ENCODE peak calls at places on chromosomes 16 and 17, in five cellular contexts. R, W, E, V and D are unnamed samples.
A peak's percentile ranks its signal among the peaks of the same experiment; 100 is the strongest.

GRCh38 chr17:82330322-82331239 is 3.0 kb downstream of the SECTM1 start:
- DNase-seq in R (no peak), W (no peak), E (peak; percentile 67), V (no peak), D (peak; percentile 49)

GRCh38 chr17:73683788-73684582 is 39.7 kb upstream of the SDK2 start:
- DNase-seq in R (no peak), W (no peak), E (no peak), V (no peak), D (no peak)

GRCh38 chr17:73105448-73105847 is 13.0 kb upstream of the SLC39A11 start:
- DNase-seq in R (no peak), W (no peak), E (no peak), V (no peak), D (no peak)

GRCh38 chr17:49577651-49577935 is 1.9 kb downstream of the NXPH3 start:
- DNase-seq in R (no peak), W (no peak), E (no peak), V (no peak), D (no peak)

GRCh38 chr17:31339906-31340661 is 18.7 kb upstream of the EVI2A start:
- DNase-seq in R (no peak), W (no peak), E (peak; percentile 90), V (no peak), D (peak; percentile 72)

GRCh38 chr17:60354223-60354622 is 37.7 kb downstream of the USP32 start:
- DNase-seq in R (no peak), W (no peak), E (peak; percentile 85), V (no peak), D (peak; percentile 86)

GRCh38 chr17:76598004-76598439 is 12.4 kb upstream of the ST6GALNAC2 start:
- DNase-seq in R (no peak), W (no peak), E (no peak), V (no peak), D (no peak)

GRCh38 chr17:38352245-38353083 is 820 bp downstream of the SOCS7 start:
- DNase-seq in R (no peak), W (no peak), E (no peak), V (peak; percentile 61), D (peak; percentile 52)

GRCh38 chr17:8384801-8385335 is 1.9 kb upstream of the RPL26 start:
- DNase-seq in R (no peak), W (peak; percentile 58), E (peak; percentile 93), V (peak; percentile 87), D (peak; percentile 95)
- H4K8ac ChIP-seq in R (no peak overlapping the region), W (peak overlapping the region; percentile 3), E (peak overlapping the region; percentile 38), V (no peak overlapping the region), D (peak overlapping the region; percentile 89)

DNA sequence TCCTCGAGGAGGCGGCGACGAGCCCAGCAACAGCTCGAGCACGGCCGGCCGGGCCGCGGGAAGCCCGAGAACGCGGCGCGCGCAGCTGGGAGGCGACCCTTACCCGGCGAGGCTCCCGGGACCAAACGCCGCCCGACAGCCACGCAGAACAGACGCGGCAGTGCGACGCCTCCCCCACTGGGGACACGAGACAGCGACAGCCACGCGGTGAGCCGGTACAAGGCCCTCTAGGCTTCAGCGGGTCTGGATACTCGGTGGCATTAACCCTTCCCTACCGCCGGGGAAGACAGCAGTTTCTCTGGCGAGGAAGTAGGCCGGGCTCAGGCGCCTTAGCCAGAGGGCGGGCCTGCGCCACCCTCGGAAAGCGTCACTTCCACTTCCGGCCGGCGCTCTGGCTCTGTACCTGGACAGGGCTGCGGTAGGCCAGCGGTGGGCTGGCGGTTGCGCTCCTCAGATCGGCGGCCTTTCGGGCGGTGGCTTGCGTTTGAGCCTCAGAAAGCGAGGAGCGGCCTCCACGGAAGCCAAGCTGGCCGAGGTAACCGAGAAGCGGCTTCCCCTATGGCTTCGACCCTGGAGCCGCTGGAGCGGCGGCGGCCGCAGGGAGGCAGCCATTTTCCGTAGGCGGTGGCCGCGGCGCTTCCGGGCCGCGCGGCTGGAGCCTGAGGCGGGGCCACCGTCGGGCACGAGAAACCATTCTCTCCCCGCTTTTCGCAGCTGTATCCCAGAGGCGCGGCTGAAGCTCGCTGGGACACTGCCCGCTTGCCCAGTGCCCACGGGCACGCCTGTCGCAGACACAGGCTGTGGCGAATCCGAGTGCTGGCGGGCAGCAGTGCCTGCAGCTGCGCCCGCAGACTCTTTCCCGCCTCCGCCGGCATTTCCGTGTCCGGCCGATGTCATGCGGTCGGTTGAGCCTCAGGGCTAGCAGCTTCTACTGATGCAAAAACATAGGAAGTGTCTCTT is at the start of the genes TIGD7 and ZNF75A:
- DNase-seq in R (peak; percentile 75), W (peak; percentile 66), E (peak; percentile 88), V (peak; percentile 92), D (peak; percentile 90)
- H4K8ac ChIP-seq in R (no peak within 1 kb of the TSS), W (peak within 1 kb of the TSS; percentile 99), E (peak within 1 kb of the TSS; percentile 93), V (no peak within 1 kb of the TSS), D (peak within 1 kb of the TSS; percentile 100)

DNA sequence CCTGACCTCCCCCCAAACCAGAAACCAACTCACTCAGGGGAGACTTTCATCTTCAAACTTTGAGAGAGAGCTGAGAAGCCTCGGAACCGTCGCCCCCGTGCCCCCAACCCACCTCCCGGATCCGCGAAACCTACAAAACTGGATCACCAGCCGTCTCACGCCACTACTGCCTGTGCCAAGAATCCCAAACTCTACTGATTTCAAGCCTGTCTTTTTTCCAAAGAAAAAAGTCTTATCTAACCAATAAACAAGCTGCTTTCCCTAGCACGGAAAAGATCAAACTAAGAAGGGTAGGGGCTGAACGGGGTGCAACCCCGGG is 2.0 kb downstream of the AXIN2 start:
- DNase-seq in R (no peak), W (no peak), E (no peak), V (no peak), D (no peak)
- H4K8ac ChIP-seq in R (no peak overlapping the region), W (no peak overlapping the region), E (no peak overlapping the region), V (no peak overlapping the region), D (no peak overlapping the region)

GRCh38 chr17:27293898-27294688 is at the start of gene WSB1:
- DNase-seq in R (peak; percentile 86), W (peak; percentile 47), E (peak; percentile 89), V (peak; percentile 95), D (peak; percentile 91)
- H4K8ac ChIP-seq in R (peak within 1 kb of the TSS; percentile 89), W (peak within 1 kb of the TSS; percentile 99), E (peak within 1 kb of the TSS; percentile 97), V (no peak within 1 kb of the TSS), D (peak within 1 kb of the TSS; percentile 93)

DNA sequence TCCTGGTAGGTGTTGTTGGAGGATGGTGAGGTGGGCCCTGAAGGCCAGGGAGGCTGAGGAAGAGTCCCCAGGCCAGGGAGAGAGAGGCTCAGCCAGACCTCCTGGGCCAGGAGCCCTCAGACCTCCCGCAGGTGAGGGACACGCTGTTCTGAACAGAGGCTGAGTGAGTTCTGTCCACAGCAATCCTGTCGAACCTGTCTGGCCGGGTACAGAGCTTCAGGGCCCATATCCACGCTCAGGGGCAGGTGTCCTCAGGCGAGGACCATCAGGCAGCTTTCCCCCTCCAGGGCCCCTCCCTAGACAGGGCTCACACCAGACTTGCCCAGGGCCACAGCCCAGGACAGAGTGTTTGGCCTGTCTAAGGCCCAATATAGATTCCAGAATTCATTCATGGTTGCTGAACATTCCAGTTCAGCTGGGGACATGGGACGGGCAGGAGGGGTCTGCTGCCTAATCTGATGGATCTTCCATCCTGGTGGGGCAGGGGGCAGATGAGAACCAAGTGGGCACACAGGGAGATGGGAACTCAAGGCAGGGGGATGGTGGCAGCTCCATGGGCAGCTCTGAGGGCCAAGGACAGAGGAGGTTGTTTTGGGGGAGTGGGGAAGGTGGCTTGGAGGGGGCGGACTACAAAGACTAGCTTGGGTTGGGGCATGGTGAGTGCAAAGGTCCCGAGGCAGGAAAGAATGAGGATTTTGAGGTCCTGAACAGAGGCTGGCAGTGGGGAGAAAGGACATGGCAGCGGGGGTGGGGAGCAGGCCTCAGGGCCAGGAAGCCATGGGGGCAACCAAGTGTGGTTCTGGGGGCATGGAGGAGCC is 23.4 kb upstream of the MPRIP start:
- DNase-seq in R (no peak), W (no peak), E (no peak), V (peak; percentile 36), D (no peak)
- H4K8ac ChIP-seq in R (no peak overlapping the region), W (no peak overlapping the region), E (no peak overlapping the region), V (no peak overlapping the region), D (no peak overlapping the region)

DNA sequence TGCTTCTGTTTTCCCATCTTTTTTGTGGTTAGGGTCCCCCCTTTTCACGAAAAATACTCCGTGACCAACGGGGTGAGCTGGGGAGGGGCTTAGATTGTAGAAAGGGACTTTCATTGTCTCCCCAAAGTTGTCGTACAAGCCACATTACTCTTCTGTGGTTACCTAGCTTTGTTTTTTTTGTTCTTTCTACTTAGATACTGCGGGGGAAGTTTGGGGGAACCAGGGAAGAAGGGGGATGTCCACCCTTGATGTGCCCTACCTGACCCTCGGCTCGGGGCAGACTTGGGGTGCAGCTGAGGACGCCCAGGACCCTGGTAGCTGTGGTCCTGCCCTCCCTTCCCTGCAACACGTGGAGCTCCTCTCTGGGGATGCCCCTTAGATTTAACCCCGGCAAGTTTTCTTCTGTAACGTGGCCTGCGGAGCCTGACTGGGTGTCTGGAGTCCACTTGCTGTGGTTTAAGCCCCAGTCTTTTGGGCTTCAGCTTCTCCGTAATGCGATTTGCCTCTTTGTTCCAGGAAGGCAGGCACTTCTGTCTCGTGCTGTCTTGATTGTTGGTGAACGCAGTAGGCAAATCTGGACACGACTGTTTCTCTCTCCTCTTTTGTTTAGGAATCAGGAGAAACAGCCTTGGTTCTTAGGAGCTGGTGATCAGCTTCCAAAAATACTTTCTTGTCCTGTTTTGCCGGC is 895 bp downstream of the ABCC1 start:
- DNase-seq in R (no peak), W (no peak), E (peak; percentile 44), V (no peak), D (peak; percentile 60)
- H4K8ac ChIP-seq in R (no peak overlapping the region), W (peak overlapping the region; percentile 57), E (peak overlapping the region; percentile 36), V (no peak overlapping the region), D (no peak overlapping the region)